ENCODE peak calls at places on chromosomes 3 and 15, in four cellular contexts. K is WTC11, D is GM12878, L is K562. A is an unnamed sample.

GRCh38 chr15:83714888-83715287 is 61.0 kb downstream of the ADAMTSL3 start:
- DNase-seq in L (no peak), D (no peak), K (no peak), A (no peak)

GRCh38 chr3:13644341-13645082 is 95.6 kb downstream of the FBLN2 start:
- DNase-seq in D (no peak), L (no peak), K (no peak), A (no peak)

GRCh38 chr3:43872901-43873300 is 182.2 kb downstream of the ABHD5 start:
- DNase-seq in K (no peak), L (no peak), D (no peak), A (no peak)

GRCh38 chr3:55200916-55201315 is 273.1 kb upstream of the LRTM1 start:
- DNase-seq in D (no peak), L (no peak), K (no peak), A (no peak)

GRCh38 chr3:196996454-196997265 is 28.0 kb upstream of the PIGZ start:
- DNase-seq in L (no peak), D (no peak), K (no peak), A (no peak)

GRCh38 chr15:93244691-93245615 is 155.9 kb upstream of the RGMA start:
- DNase-seq in K (no peak), D (no peak), L (no peak), A (no peak)

GRCh38 chr15:65642588-65642987 is 20.9 kb downstream of the SLC24A1 start:
- DNase-seq in K (no peak), D (no peak), L (no peak), A (no peak)

GRCh38 chr15:99181544-99181943 is 67.8 kb downstream of the TTC23 start:
- DNase-seq in D (no peak), K (no peak), L (no peak), A (no peak)

GRCh38 chr3:65778966-65779365 is 259.8 kb downstream of the MAGI1 start:
- DNase-seq in D (no peak), K (no peak), L (no peak), A (no peak)

GRCh38 chr15:91853968-91854943 is 748 bp downstream of the SLCO3A1 start:
- DNase-seq in L (no peak), K (peak; percentile 53), D (no peak), A (no peak)

GRCh38 chr15:84629033-84629432 is 25.1 kb downstream of the WDR73 start:
- DNase-seq in D (no peak), K (no peak), L (no peak), A (no peak)

GRCh38 chr15:69852482-69853275 is 245.0 kb downstream of the TLE3 start:
- DNase-seq in K (no peak), L (no peak), D (no peak), A (no peak)

GRCh38 chr3:171900396-171900795 is 57.2 kb downstream of the TMEM212 start:
- DNase-seq in L (no peak), D (no peak), K (no peak), A (no peak)
- TF ChIP-seq TCF7 in L (no peak), D (no peak), K (no peak), A (no peak)

DNA sequence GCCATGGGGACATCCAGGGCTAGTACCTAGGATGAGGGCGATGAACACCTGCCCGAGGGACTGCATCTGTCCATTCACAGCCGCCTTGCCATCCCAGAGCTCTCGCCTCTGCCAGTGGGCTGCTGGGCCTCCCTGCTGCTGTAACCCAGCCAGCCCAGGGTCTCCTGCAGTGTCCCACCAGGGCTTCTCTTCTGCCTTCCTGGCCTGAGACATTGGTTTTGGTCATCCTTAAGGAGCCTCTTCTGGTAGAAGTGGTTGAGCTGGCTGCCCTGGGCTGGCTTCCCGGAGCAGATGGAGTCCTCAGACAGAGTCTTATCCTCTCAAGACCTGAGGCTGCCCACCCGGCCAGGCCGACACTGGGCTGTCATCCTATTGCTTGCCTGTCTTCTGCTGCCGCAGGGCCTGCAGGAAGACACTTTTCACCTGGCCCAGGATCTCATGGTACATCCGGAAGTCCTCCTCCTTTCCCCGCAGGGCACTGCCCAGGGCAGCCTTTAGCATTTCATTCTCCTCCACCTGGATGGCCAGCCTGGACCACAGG is 6.1 kb upstream of the HHATL start:
- DNase-seq in L (no peak), D (no peak), K (no peak), A (no peak)
- TF ChIP-seq TCF7 in L (no peak), D (no peak), K (no peak), A (no peak)

GRCh38 chr15:85932391-85932790 is 137.7 kb upstream of the KLHL25 start:
- DNase-seq in L (no peak), K (no peak), D (no peak), A (no peak)

GRCh38 chr15:85941186-85941855 is 138.3 kb upstream of the AGBL1 start:
- DNase-seq in L (no peak), K (no peak), D (no peak), A (no peak)

GRCh38 chr15:85934691-85935090 is 140.0 kb upstream of the KLHL25 start:
- DNase-seq in D (no peak), K (no peak), L (no peak), A (no peak)

DNA sequence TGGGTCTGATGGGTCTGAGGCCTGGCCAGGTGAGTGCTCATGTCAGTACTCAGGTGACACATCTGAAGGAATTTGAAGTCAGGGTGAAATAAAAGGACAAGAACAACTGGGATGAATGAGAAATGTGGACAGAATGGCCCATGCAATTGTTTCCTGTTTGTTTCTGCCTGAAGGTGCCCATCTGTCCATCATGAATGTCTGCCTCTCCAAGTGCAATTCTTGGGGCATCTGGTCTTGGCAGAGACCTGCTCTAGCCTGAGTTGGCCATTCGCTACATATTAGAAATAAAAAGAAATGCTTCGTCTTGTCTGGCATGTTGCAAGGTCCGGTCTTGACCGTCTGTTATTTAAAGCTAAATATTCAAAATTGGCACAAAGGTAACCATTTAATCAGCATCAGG is 142.0 kb upstream of the AGBL1 start:
- DNase-seq in K (no peak), L (no peak), D (no peak), A (no peak)
- TF ChIP-seq TCF7 in K (no peak), L (no peak), D (no peak), A (no peak)

GRCh38 chr15:73851679-73852078 is 21.7 kb upstream of the TBC1D21 start:
- DNase-seq in L (peak; percentile 70), D (no peak), K (peak; percentile 84), A (peak; percentile 25)
- TF ChIP-seq TCF7 in L (no peak), D (no peak), K (no peak), A (no peak)

DNA sequence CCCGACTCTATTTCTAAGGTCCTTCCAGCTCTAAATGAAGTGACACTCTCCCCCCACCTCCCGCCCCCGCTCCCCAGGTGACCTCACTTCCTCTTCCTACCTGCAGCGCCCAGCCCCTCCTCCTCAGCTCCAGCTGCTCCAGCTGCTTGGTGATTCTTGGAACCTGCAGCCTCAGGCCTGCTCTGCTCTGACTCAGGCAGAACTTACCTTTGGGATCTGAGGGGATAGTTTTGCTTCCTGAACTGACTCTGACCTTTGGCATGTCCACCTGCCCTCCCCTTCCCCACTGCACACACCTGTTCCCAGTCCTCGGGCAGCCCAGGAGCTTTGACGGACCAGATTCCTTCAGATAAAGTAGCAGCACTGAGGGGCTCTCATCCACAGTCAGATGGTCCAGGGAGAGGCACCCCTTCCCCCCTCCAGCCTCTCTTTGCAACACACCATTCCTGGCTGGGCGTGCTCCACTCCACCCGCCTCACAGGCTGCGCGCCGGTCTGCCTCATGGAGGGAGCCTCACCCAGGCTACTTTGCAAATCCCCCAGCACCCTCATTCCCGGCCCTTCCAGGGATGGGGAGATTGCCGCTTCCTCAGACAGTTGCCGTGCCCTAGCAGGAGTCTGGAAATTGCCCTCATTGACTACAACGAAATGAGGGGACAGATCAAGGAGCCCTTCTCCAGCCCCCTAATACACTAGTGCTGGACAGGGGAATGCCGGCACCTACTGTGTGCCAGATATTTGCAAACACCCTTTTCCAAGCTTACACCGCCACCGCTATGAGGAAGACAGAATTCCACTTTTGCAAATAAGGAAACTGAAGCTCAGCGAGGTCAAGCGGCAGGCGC is 695 bp upstream of the C15orf39 start:
- DNase-seq in L (peak; percentile 69), D (no peak), K (peak; percentile 72), A (peak; percentile 57)
- TF ChIP-seq TCF7 in L (no peak), D (no peak), K (no peak), A (no peak)